ENCODE peak calls at places on chromosomes 7 and 10, in four cellular contexts. W, K, B and C are unnamed samples.

GRCh38 chr10:78454123-78454645 is 420.5 kb downstream of the RPS24 start:
- DNase-seq in W (no peak), K (no peak), B (no peak), C (no peak)

GRCh38 chr7:5695037-5695708 is 86.3 kb downstream of the RNF216 start:
- DNase-seq in W (peak), K (no peak), B (peak), C (no peak)

GRCh38 chr7:3879337-3880054 is 578.4 kb downstream of the SDK1 start:
- DNase-seq in W (no peak), K (no peak), B (no peak), C (no peak)

GRCh38 chr7:96701258-96701657 is 8.4 kb downstream of the SEM1 start:
- DNase-seq in W (no peak), K (peak), B (no peak), C (no peak)

GRCh38 chr10:132698761-132699391 is 87.1 kb downstream of the NKX6-2 start:
- DNase-seq in W (no peak), K (no peak), B (no peak), C (no peak)

GRCh38 chr10:117788911-117789310 is 246.4 kb downstream of the EMX2 start:
- DNase-seq in W (no peak), K (no peak), B (no peak), C (no peak)

GRCh38 chr10:113711142-113711541 is 31.4 kb downstream of the CASP7 start:
- DNase-seq in W (no peak), K (peak), B (no peak), C (no peak)

GRCh38 chr7:85074-85945 is 107.1 kb upstream of the FAM20C start:
- DNase-seq in W (no peak), K (peak), B (no peak), C (no peak)

GRCh38 chr7:66790219-66790618 is 49.7 kb downstream of the RABGEF1 start:
- DNase-seq in W (no peak), K (no peak), B (no peak), C (no peak)